ENCODE peak calls at places on chromosomes 7 and 10, in four cellular contexts. T is A549, W is tibial nerve, H is stomach. G is an unnamed sample.

GRCh38 chr7:122515404-122515803 is 183.5 kb downstream of the RNF133 start:
- DNase-seq in T (no peak), W (no peak), H (no peak), G (no peak)

GRCh38 chr7:108368466-108368865 is 87.8 kb downstream of the NRCAM start:
- DNase-seq in T (no peak), W (no peak), H (no peak), G (no peak)

GRCh38 chr10:11742779-11743298 is 657 bp downstream of the ECHDC3 start:
- DNase-seq in T (no peak), W (no peak), H (no peak), G (no peak)

GRCh38 chr10:88379575-88379974 is 203.5 kb downstream of the RNLS start:
- DNase-seq in T (no peak), W (peak), H (no peak), G (no peak)

GRCh38 chr7:13920053-13920697 is 69.3 kb downstream of the ETV1 start:
- DNase-seq in T (peak), W (peak), H (no peak), G (no peak)

GRCh38 chr10:29588640-29589421 is 45.9 kb downstream of the SVIL start:
- DNase-seq in T (no peak), W (no peak), H (no peak), G (no peak)

GRCh38 chr7:39432807-39433416 is 133.3 kb upstream of the YAE1 start:
- DNase-seq in T (no peak), W (no peak), H (no peak), G (no peak)

GRCh38 chr10:71940752-71941151 is 23.4 kb upstream of the CHST3 start:
- DNase-seq in T (no peak), W (no peak), H (no peak), G (no peak)

GRCh38 chr7:44884553-44885393 is 557 bp downstream of the PURB start:
- DNase-seq in T (no peak), W (peak), H (peak), G (no peak)

GRCh38 chr7:151968357-151968756 is 12.1 kb downstream of the GALNTL5 start:
- DNase-seq in T (no peak), W (peak), H (no peak), G (no peak)

GRCh38 chr7:151689196-151689971 is 169.7 kb upstream of the RHEB start:
- DNase-seq in T (no peak), W (no peak), H (no peak), G (no peak)

GRCh38 chr10:104809288-104810090 is 168.4 kb downstream of the SORCS3 start:
- DNase-seq in T (no peak), W (no peak), H (no peak), G (no peak)

GRCh38 chr7:157228864-157229422 is 90.2 kb downstream of the UBE3C start:
- DNase-seq in T (peak), W (no peak), H (no peak), G (no peak)

GRCh38 chr10:61284222-61284890 is 168.8 kb downstream of the TMEM26 start:
- DNase-seq in T (peak), W (peak), H (no peak), G (no peak)

GRCh38 chr7:7688310-7688709 is 30.1 kb downstream of the RPA3 start:
- DNase-seq in T (no peak), W (no peak), H (no peak), G (no peak)

GRCh38 chr10:49081532-49082275 is 33.6 kb downstream of the VSTM4 start:
- DNase-seq in T (no peak), W (no peak), H (peak), G (no peak)

GRCh38 chr10:103040424-103040823 is 122.3 kb downstream of the CNNM2 start:
- DNase-seq in T (no peak), W (no peak), H (no peak), G (no peak)

GRCh38 chr10:88195841-88196240 is 332.4 kb downstream of the PTEN start:
- DNase-seq in T (no peak), W (no peak), H (no peak), G (no peak)

GRCh38 chr7:30349170-30349569 is 64.8 kb downstream of the ZNRF2 start:
- DNase-seq in T (no peak), W (no peak), H (no peak), G (no peak)

GRCh38 chr10:94423627-94424026 is 21.3 kb downstream of the TBC1D12 start:
- DNase-seq in T (no peak), W (no peak), H (no peak), G (no peak)

DNA sequence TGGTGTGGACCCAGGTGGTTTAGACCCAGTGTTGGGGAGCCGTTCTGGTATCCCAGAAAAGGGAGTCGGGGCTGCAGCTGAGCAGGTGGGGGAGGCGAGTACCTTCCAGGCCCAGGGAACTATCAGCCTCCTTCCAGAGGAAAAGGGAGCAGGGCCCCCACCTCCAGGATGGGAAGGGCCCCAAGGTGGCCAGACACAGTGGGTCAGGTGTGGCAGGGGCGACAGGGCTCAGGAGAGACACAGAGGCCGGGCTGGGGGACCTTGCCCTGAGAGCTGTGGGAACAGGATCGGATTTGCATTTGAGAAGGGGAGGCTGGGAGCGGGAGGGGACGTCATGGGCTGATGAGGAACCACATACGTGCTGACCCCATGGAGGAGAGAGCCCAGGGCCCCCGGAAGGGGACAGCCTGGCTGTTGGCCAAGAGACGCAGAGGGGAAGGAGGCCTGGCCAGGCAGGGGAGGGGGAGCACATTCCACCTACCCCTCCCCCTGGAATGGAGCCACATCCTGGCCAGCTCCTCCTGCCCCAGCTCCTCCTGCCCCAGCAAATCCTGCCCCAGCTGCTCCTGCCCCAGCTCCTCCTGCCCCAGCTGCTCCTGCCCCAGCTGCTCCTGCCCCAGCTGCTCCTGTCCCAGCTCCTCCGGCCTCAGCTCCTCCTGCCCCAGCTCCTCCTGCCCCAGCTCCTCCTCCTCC is 9.7 kb upstream of the TTYH3 start:
- DNase-seq in T (no peak), W (no peak), H (no peak), G (no peak)
- TF ChIP-seq EP300 in T (no peak), W (no peak), H (no peak), G (no peak)

GRCh38 chr7:77714195-77714594 is 17.9 kb downstream of the RSBN1L start:
- DNase-seq in T (no peak), W (no peak), H (no peak), G (no peak)
- TF ChIP-seq EP300 in T (no peak), W (no peak), H (no peak), G (no peak)

DNA sequence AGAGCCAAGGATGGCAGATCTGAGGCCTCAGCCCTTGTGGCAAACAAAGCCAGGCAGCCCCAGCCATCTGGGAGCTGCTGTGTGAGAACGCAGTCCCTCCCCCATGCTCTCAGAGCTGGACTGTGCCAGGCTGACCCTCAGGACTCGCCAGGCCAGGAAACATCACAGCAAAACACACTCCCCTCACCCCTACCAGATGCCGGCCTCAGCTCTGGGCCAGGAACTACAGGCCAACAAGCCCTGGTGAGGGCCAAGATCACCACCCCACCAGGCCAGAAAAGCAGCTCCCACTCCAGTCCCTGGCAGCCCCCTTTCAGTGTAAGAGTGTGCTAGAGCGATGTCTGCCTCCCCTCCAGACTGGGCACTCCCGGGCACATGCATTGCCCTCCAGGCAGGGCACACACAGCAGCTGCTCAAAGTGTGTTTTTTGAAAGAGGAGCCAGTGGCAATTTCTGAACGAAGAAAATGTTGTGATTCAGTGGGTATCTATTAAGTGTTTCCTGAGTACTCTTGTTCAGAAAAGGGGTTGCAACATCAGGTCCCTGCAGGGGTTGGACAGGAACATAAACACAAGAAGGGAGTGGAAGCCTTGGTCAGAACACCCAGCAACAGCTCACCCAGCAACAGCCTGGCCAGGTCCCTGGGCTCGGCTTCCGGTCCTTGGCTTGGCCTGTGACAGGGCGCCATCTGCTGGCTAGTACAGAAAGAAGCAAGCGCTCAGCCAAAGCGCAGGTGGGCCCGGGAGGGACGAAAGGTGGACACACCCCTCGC is 18.2 kb downstream of the LRRC20 start:
- DNase-seq in T (peak), W (peak), H (peak), G (peak)
- TF ChIP-seq EP300 in T (no peak), W (no peak), H (no peak), G (no peak)

GRCh38 chr10:132756591-132756990 is 29.4 kb downstream of the NKX6-2 start:
- DNase-seq in T (no peak), W (no peak), H (no peak), G (no peak)
- TF ChIP-seq EP300 in T (no peak), W (no peak), H (no peak), G (no peak)

DNA sequence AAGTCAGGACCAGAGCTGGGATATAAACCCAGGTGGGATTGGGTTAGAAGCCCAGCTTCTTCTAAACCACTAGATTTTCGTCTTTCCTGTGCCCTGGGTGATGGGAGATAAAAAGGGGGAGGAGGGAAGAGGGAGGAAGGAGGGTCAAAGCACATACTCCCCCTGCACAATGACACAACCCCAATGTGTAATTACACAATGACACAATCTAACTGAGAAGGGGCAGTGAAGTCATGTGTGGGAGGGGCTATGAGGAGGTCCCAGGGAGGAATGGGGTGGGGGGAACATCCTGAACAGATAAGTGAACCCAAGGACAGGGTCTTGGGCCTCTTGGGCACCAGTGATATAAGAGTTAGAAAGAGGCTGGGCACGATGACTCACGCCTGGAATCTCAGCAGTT is 44.5 kb downstream of the TECTB start:
- DNase-seq in T (no peak), W (no peak), H (no peak), G (no peak)
- TF ChIP-seq EP300 in T (no peak), W (no peak), H (no peak), G (no peak)

GRCh38 chr7:107035446-107035845 is 9.1 kb upstream of the PRKAR2B start:
- DNase-seq in T (peak), W (no peak), H (no peak), G (no peak)
- TF ChIP-seq EP300 in T (no peak), W (no peak), H (no peak), G (no peak)

DNA sequence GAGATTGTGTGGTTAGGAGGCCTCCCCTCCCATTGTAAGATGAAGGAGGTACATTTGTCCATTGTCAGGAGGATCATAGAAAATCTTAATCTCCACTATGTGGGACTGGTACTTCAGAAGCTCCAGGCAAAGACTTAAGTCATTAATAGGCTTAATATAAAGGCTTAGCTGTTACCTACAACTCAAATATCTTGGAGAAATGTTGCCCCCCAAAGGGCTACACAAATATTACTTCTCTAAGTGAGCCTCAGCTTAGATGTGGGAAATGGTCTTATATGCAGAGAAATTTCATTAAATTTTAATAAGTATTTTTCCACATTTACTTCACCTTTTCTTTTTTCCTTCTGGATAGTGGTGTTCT is 27.2 kb downstream of the TAS2R41 start:
- DNase-seq in T (no peak), W (no peak), H (no peak), G (no peak)
- TF ChIP-seq EP300 in T (no peak), W (no peak), H (no peak), G (no peak)

DNA sequence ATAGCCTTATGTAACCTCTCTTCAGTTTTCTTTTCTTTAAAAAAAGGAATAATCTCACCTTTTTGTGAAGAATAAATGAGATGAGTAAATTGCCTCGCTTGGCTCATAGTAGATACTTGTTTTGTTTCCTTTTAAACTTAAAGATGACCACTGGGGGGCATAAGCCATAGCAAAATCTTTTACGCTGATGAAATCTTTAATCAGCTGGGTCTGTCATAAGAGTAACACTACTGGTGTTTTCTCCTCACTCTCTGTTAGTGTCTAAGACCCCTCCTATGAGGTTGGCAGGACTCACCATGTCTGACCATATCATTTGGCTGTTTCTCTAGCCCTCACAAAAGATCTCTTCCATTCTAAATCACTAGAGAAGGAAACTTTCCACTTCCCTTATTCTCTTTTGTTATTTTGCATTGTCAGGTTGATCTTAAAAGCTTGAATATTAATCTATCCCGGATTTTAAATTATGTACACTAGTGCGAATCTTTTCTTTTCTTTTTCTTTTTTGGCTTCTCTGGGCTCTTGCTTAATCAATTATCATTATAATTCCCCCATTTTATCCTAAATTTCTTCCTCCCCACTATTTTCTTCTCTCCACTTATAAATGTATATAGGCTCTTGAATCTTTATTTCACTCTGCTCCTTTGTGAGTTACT is 12.5 kb downstream of the STAG3 start:
- DNase-seq in T (peak), W (no peak), H (no peak), G (no peak)
- TF ChIP-seq EP300 in T (no peak), W (no peak), H (no peak), G (no peak)

G was measured in GM12878.